ENCODE peak calls at places on chromosomes 16 and 17, in eight cellular contexts. B is WTC11, Y is HFF-Myc, K is AG04450, P is astrocyte, V is fibroblast of lung, E is bronchial epithelial cell, H is OCI-LY7. L is an unnamed sample.

GRCh38 chr16:22743401-22743800 is 70.6 kb upstream of the HS3ST2 start:
- DNase-seq in B (no peak), Y (no peak), K (no peak), P (no peak), V (no peak), E (no peak), H (no peak), L (no peak)

GRCh38 chr16:25106567-25107465 is 4.7 kb upstream of the LCMT1 start:
- DNase-seq in B (peak), Y (peak), K (peak), P (peak), V (peak), E (peak), H (no peak), L (peak)

GRCh38 chr16:48282636-48283263 is 35.4 kb upstream of the ABCC11 start:
- DNase-seq in B (no peak), Y (no peak), K (no peak), P (peak), V (no peak), E (no peak), H (no peak), L (no peak)

GRCh38 chr17:28811594-28812135 is 30.9 kb downstream of the FAM222B start:
- DNase-seq in B (no peak), Y (no peak), K (no peak), P (peak), V (peak), E (peak), H (peak), L (no peak)

GRCh38 chr17:49681336-49681735 is 3.4 kb upstream of the SPOP start:
- DNase-seq in B (no peak), Y (no peak), K (no peak), P (no peak), V (no peak), E (no peak), H (no peak), L (no peak)

GRCh38 chr17:79954281-79955166 is 81.1 kb downstream of the TBC1D16 start:
- DNase-seq in B (no peak), Y (no peak), K (no peak), P (no peak), V (no peak), E (no peak), H (no peak), L (peak)

GRCh38 chr17:60421273-60422161 is 772 bp upstream of the CHCT1 start:
- DNase-seq in B (peak), Y (no peak), K (no peak), P (peak), V (peak), E (peak), H (peak), L (no peak)

GRCh38 chr16:57893217-57893558 is 77.7 kb downstream of the CNGB1 start:
- DNase-seq in B (no peak), Y (no peak), K (no peak), P (no peak), V (no peak), E (no peak), H (no peak), L (no peak)

GRCh38 chr17:77995146-77995852 is 36.8 kb downstream of the TNRC6C start:
- DNase-seq in B (no peak), Y (no peak), K (no peak), P (no peak), V (peak), E (no peak), H (no peak), L (no peak)

GRCh38 chr17:43877031-43877430 is 30.1 kb downstream of the CD300LG start:
- DNase-seq in B (no peak), Y (no peak), K (no peak), P (no peak), V (no peak), E (no peak), H (no peak), L (no peak)
- TF ChIP-seq CTCF in B (no peak), Y (no peak), K (no peak), P (no peak), V (no peak), E (no peak), H (no peak), L (no peak)

GRCh38 chr17:9700136-9700535 is 54.8 kb downstream of the USP43 start:
- DNase-seq in B (no peak), Y (no peak), K (no peak), P (no peak), V (no peak), E (no peak), H (no peak), L (no peak)

GRCh38 chr17:9700754-9701476 is 55.6 kb downstream of the USP43 start:
- DNase-seq in B (no peak), Y (no peak), K (no peak), P (no peak), V (no peak), E (no peak), H (no peak), L (no peak)

GRCh38 chr17:9693755-9694154 is 48.4 kb downstream of the USP43 start:
- DNase-seq in B (no peak), Y (no peak), K (no peak), P (no peak), V (no peak), E (no peak), H (no peak), L (no peak)

GRCh38 chr17:9696279-9697044 is 51.1 kb downstream of the USP43 start:
- DNase-seq in B (no peak), Y (no peak), K (no peak), P (no peak), V (no peak), E (no peak), H (no peak), L (no peak)
- TF ChIP-seq CTCF in B (no peak), Y (no peak), K (no peak), P (no peak), V (no peak), E (no peak), H (no peak), L (peak)

GRCh38 chr16:70428178-70428998 is 10.5 kb downstream of the ST3GAL2 start:
- DNase-seq in B (peak), Y (peak), K (peak), P (peak), V (peak), E (peak), H (peak), L (peak)

GRCh38 chr16:70432304-70432799 is 6.5 kb downstream of the ST3GAL2 start:
- DNase-seq in B (no peak), Y (no peak), K (no peak), P (no peak), V (no peak), E (no peak), H (no peak), L (no peak)

GRCh38 chr16:70427786-70428177 is 11.1 kb downstream of the ST3GAL2 start:
- DNase-seq in B (no peak), Y (no peak), K (no peak), P (no peak), V (no peak), E (no peak), H (no peak), L (no peak)

GRCh38 chr16:70430667-70431536 is 8.0 kb downstream of the ST3GAL2 start:
- DNase-seq in B (no peak), Y (no peak), K (no peak), P (no peak), V (no peak), E (peak), H (peak), L (no peak)

GRCh38 chr16:70429888-70430666 is 8.8 kb downstream of the ST3GAL2 start:
- DNase-seq in B (no peak), Y (no peak), K (no peak), P (no peak), V (no peak), E (no peak), H (peak), L (no peak)
- TF ChIP-seq CTCF in B (no peak), Y (no peak), K (no peak), P (no peak), V (no peak), E (no peak), H (no peak), L (no peak)

GRCh38 chr16:12271006-12271405 is 294.5 kb downstream of the SNX29 start:
- DNase-seq in B (peak), Y (peak), K (no peak), P (peak), V (peak), E (no peak), H (peak), L (no peak)
- TF ChIP-seq CTCF in B (no peak), Y (peak), K (peak), P (peak), V (peak), E (peak), H (peak), L (peak)

GRCh38 chr17:35089846-35090193 is 26.3 kb upstream of the RFFL start:
- DNase-seq in B (no peak), Y (no peak), K (no peak), P (no peak), V (no peak), E (peak), H (no peak), L (no peak)
- TF ChIP-seq CTCF in B (no peak), Y (no peak), K (no peak), P (no peak), V (no peak), E (no peak), H (no peak), L (peak)

DNA sequence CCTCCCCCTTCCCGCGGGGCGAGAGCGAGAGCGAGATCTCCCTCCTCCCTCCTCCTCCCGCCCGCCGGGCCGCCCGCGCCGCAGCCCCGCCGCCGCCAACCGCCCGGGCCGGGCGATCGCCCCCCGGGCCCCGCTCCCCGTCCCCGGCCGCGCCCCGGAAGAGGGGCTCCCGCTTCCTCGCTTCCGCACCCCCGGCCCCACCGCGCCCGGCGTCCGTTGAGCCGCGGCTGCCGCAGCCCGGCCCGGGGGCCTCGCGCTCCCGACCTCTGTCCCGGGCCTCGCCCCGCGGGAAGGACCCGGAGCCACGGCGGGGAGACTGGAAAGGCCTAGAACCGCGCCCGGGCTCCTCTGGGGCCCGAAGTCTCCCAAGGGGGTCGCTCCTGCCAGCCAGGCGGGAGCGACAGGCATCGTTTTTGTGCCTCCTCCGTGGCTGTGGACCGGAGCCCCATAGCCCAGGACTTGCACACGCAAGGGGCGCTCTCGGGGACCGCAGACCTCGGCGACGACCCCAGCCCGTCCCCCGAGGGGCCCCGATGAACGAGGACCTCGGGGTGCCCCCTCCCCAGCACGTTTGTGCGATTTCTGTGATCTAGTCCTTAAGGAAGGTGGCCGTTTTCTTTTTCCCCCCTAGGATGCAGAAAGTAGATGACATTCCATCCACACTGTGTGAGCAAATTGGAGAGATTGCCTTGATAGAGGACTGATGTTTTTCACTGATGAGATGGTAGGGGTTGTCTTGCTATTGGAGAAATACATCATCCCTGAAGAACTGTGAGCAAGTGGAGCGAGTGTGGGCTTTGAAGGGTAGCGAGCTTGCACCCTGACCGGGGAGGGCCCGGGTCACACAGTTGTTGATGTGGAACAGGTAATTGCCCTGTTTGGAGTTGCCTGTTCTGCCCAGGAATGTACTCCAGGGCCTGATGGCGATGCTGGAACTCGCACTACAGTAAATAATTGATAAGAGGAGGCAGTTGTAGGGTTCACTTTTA is 610 bp downstream of the BANP start:
- DNase-seq in B (no peak), Y (no peak), K (no peak), P (no peak), V (peak), E (no peak), H (peak), L (no peak)
- TF ChIP-seq CTCF in B (no peak), Y (no peak), K (peak), P (no peak), V (peak), E (no peak), H (peak), L (no peak)

GRCh38 chr16:29317269-29317668 is 89.2 kb downstream of the NPIPB11 start:
- DNase-seq in B (no peak), Y (no peak), K (no peak), P (no peak), V (no peak), E (no peak), H (no peak), L (no peak)

GRCh38 chr16:29319726-29320125 is 86.8 kb downstream of the NPIPB11 start:
- DNase-seq in B (no peak), Y (no peak), K (no peak), P (no peak), V (no peak), E (no peak), H (no peak), L (no peak)

GRCh38 chr16:29316673-29317237 is 89.8 kb downstream of the NPIPB11 start:
- DNase-seq in B (no peak), Y (no peak), K (no peak), P (peak), V (peak), E (no peak), H (no peak), L (no peak)

GRCh38 chr16:29315916-29316517 is 90.5 kb downstream of the NPIPB11 start:
- DNase-seq in B (no peak), Y (no peak), K (no peak), P (no peak), V (no peak), E (no peak), H (peak), L (no peak)

GRCh38 chr16:29318037-29318436 is 88.5 kb downstream of the NPIPB11 start:
- DNase-seq in B (no peak), Y (no peak), K (no peak), P (no peak), V (no peak), E (no peak), H (no peak), L (no peak)
- TF ChIP-seq CTCF in B (peak), Y (no peak), K (peak), P (peak), V (peak), E (peak), H (no peak), L (no peak)

DNA sequence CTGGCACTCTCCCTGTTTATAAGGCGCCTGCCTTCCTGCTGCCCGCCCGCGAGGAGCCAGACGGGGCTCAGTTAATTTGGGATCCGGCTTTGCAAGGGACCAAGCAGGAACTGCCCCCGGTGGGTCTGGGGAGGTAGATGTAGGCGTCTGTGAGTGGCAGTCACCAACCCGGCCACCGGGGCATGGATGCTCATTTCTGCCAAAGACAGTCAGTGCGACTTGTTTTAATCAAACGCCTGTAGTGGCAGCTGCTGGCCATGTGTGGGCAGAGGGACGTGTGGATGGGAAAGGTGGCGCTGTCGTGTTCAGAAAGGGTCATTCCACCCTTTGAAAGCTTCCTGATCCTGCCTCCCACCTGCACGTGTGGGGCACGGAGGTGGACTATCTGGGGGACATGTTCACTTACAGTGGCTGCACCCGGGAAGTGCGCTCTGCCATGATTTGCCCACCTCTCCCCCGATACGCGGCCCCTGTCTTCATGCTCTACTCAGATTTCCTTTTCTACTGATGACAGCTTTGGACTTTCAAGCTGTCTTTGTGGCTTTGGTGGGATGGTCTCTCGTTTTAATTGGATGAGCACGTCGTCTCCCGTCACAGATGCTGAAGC is 60.3 kb upstream of the CIBAR2 start:
- DNase-seq in B (peak), Y (no peak), K (no peak), P (no peak), V (peak), E (peak), H (no peak), L (no peak)
- TF ChIP-seq CTCF in B (no peak), Y (peak), K (peak), P (no peak), V (peak), E (peak), H (peak), L (no peak)

L was measured in RWPE2.